ENCODE peak calls at places on chromosomes 4 and X, in six cellular contexts. Y is heart right ventricle, E is testis, V is cardiac muscle cell, F is dorsolateral prefrontal cortex, P is fibroblast of mammary gland. K is an unnamed sample.
A peak's percentile ranks its signal among the peaks of the same experiment; 100 is the strongest.

GRCh38 chrX:17030092-17030491 is 83.6 kb downstream of the REPS2 start:
- DNase-seq in F (no peak), E (no peak), Y (no peak), P (no peak), V (no peak), K (no peak)

GRCh38 chr4:56762484-56763250 is 58.8 kb downstream of the SPINK2 start:
- DNase-seq in Y (no peak), V (no peak), P (no peak), E (no peak), F (no peak), K (no peak)

GRCh38 chr4:63315651-63316050 is 1093.6 kb downstream of the TECRL start:
- DNase-seq in E (no peak), P (no peak), Y (no peak), V (no peak), F (no peak), K (no peak)

GRCh38 chr4:86536166-86536565 is 57.9 kb upstream of the PTPN13 start:
- DNase-seq in Y (no peak), E (no peak), P (no peak), F (no peak), V (no peak), K (peak; percentile 40)

GRCh38 chr4:7830747-7831146 is 108.9 kb downstream of the AFAP1 start:
- DNase-seq in F (no peak), P (no peak), E (no peak), V (no peak), Y (no peak), K (no peak)

GRCh38 chrX:39953879-39954278 is 143.9 kb downstream of the BCOR start:
- DNase-seq in P (peak; percentile 30), Y (peak; percentile 61), E (no peak), F (no peak), V (peak; percentile 41), K (peak; percentile 84)

GRCh38 chr4:122666527-122667245 is 45.8 kb upstream of the IL21 start:
- DNase-seq in F (no peak), Y (no peak), P (peak; percentile 96), E (no peak), V (no peak), K (peak; percentile 95)

GRCh38 chr4:30952526-30953219 is 232.5 kb downstream of the PCDH7 start:
- DNase-seq in F (no peak), P (no peak), E (no peak), Y (no peak), V (no peak), K (no peak)

GRCh38 chr4:153295131-153295755 is 49.2 kb upstream of the MND1 start:
- DNase-seq in F (no peak), V (no peak), E (no peak), P (no peak), Y (no peak), K (no peak)

GRCh38 chr4:30828290-30828926 is 108.2 kb downstream of the PCDH7 start:
- DNase-seq in V (no peak), P (no peak), Y (no peak), F (no peak), E (no peak), K (peak; percentile 67)

GRCh38 chrX:101078716-101079115 is at the start of gene TMEM35A:
- DNase-seq in V (peak; percentile 53), F (no peak), P (peak; percentile 27), Y (no peak), E (no peak), K (peak; percentile 16)

GRCh38 chrX:15815779-15816452 is 25.6 kb downstream of the ZRSR2 start:
- DNase-seq in Y (no peak), P (peak; percentile 14), V (peak; percentile 73), F (no peak), E (peak; percentile 23), K (no peak)

GRCh38 chr4:183638436-183638835 is 20.5 kb downstream of the RWDD4 start:
- DNase-seq in E (peak; percentile 8), V (no peak), F (no peak), P (no peak), Y (no peak), K (peak; percentile 22)

GRCh38 chrX:134764202-134764785 is 106.0 kb upstream of the PLAC1 start:
- DNase-seq in F (no peak), E (no peak), V (no peak), P (peak; percentile 46), Y (no peak), K (peak; percentile 23)

GRCh38 chr4:81914623-81915022 is 442.9 kb upstream of the RASGEF1B start:
- DNase-seq in E (no peak), Y (no peak), P (no peak), V (no peak), F (no peak), K (no peak)

DNA sequence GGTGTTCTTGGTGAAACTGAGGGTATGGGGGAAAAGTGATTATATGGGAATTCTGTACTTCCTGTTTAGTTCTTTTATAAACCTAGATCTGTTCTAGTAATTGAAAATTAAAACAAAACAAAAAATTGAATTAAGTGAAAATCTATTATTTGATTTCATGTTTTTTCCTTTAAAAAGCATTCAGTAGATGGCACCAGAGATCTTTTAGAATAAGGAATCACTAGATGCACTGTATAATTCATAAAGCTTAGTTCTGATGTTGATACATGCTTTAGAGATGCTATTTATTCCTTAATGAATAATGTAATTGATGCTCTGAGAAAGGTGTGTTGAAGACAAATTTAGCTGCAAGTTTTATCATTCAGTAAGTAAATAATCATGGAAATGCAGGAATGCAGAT is 87.3 kb downstream of the LCORL start:
- DNase-seq in F (no peak), P (peak; percentile 27), Y (no peak), E (no peak), V (no peak), K (no peak)
- TF ChIP-seq CTCF in F (no peak), P (peak; percentile 18), Y (peak; percentile 11), E (no peak), V (peak; percentile 21), K (peak; percentile 11)

DNA sequence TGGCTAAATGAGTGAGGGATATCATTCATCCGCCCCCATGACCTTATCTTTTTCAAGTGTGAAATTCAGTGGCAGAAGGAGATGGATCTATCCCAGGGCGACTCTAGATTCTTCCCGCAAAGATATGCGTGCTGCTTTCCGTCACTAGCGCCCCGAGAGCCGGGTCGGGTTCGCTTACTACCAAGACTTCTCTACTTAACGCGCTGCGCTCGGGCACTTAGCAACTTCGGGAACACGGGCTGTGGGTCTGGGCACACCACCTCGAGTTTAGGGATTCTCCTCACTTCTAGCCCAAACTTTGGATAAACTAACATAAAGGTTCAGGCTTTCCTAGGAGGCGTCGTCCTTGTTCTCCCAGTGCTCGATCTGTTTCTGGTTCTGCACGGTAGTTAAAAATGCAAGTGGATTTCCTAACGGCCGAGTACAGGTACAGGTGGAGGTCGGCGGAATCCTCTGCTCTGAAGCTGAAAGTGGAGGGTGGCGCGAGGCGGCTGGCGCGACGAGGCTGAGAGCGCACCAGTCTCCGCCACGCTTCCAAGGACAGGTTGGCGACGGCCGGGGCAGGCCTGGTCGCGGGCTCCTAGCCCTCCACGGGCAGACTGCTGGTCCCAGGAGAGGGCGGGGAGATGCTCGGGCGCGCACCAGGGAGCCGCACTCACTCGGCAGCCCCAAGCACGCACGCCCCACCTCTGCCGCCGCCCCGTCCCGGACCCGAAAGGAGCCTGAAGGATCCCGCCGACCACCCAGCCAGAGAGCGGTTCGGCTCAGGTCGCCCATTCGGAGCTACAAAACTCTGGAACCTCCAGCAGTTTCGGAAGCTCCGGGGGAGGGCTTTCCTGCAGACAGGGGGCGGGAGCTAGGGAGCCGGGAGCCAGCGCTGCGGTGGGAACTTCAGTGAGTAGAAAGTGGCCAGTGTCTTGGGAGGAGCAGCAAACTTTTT is 100.8 kb upstream of the TENM3 start:
- DNase-seq in V (peak; percentile 44), E (peak; percentile 36), F (no peak), Y (no peak), P (peak; percentile 62), K (peak; percentile 65)
- H3K4me3 ChIP-seq in V (peak overlapping the region; percentile 90), E (peak overlapping the region; percentile 56), F (peak overlapping the region; percentile 72), Y (peak overlapping the region; percentile 54), P (peak overlapping the region; percentile 81), K (peak overlapping the region; percentile 80)

DNA sequence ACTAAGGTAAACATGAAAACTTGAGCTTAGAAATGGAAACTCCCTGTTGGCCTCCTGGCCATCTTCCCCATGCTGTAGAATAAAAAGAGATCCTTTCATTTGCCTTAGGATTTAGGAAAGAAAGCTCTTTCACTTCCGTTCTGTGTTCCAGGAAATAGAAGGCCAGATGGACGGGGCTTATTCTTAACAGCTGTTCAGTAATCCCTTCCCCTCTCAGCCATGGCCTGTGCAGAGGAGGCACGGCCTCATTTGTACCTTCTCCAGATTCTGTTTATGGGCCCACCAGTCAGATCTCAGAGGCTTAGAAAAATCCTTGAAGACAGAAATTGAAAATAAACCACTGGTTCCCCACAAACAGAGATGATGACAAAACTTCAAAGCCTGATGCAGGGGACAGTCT is 189.0 kb downstream of the SOWAHB start:
- DNase-seq in E (no peak), F (no peak), P (no peak), V (no peak), Y (no peak), K (no peak)
- TF ChIP-seq CTCF in E (no peak), F (no peak), P (no peak), V (no peak), Y (no peak), K (no peak)

DNA sequence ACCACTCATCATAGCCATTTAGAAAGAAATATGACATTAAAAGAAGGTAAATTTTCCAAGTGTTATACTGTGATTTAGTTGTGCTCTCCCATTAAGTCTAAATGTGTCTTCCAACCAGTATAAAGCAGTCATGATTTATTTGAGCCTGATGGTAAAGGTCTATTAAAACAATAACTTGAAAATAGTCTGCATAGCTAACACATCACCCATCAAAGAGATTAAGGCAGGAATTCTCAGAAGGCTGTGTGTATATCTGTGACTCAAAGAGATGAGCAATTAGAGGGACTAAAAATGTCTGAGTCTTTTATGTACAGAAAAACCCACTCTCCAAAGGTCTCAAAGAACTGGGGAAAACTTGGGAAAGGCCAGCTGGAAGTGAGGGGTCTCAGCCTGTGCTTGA is 70.3 kb upstream of the IQCM start:
- DNase-seq in E (no peak), F (no peak), P (peak; percentile 53), V (no peak), Y (no peak), K (peak; percentile 54)
- H3K4me3 ChIP-seq in E (no peak overlapping the region), F (no peak overlapping the region), P (no peak overlapping the region), V (no peak overlapping the region), Y (no peak overlapping the region), K (no peak overlapping the region)

K was measured in astrocyte of the spinal cord.